ENCODE peak calls at places on chromosome 5, in ten cellular contexts. S, N, F, D, G, A, X, I, E and H are unnamed samples.

GRCh38 chr5:163585206-163585605 is 79.8 kb downstream of the MAT2B start:
- DNase-seq in D (no peak), N (no peak), G (no peak), A (no peak), I (no peak), X (peak), E (no peak), F (no peak), S (no peak), H (no peak)

GRCh38 chr5:158769702-158770101 is 330.0 kb downstream of the EBF1 start:
- DNase-seq in N (no peak), D (no peak), E (no peak), X (peak), S (no peak), A (no peak), F (no peak), G (no peak), I (no peak), H (no peak)

GRCh38 chr5:179209359-179210150 is 135.7 kb downstream of the ADAMTS2 start:
- DNase-seq in A (no peak), X (peak), N (no peak), G (no peak), S (no peak), I (no peak), F (no peak), E (peak), D (no peak), H (no peak)

GRCh38 chr5:159403906-159404641 is 73.8 kb upstream of the IL12B start:
- DNase-seq in S (no peak), G (no peak), X (no peak), E (no peak), F (no peak), N (no peak), I (no peak), D (no peak), A (no peak), H (no peak)

GRCh38 chr5:67014957-67015400 is 181.6 kb downstream of the CD180 start:
- DNase-seq in D (no peak), G (no peak), F (no peak), N (no peak), A (no peak), I (no peak), S (no peak), E (no peak), X (no peak), H (no peak)

GRCh38 chr5:176491056-176491646 is 43.0 kb downstream of the FAF2 start:
- DNase-seq in D (no peak), G (no peak), F (no peak), N (no peak), A (no peak), E (no peak), S (no peak), X (peak), I (no peak), H (no peak)

GRCh38 chr5:32020271-32020670 is 153.8 kb downstream of the GOLPH3 start:
- DNase-seq in E (no peak), F (peak), G (no peak), S (no peak), I (no peak), X (no peak), D (no peak), A (no peak), N (no peak), H (no peak)

GRCh38 chr5:170297589-170298462 is at the start of gene LCP2:
- DNase-seq in E (no peak), G (no peak), X (no peak), I (no peak), S (no peak), A (no peak), D (no peak), N (no peak), F (peak), H (no peak)

GRCh38 chr5:132815454-132815853 is 2.4 kb downstream of the SOWAHA start:
- DNase-seq in G (no peak), N (no peak), F (no peak), X (peak), E (no peak), D (no peak), A (no peak), S (no peak), I (no peak), H (no peak)

GRCh38 chr5:91938441-91938840 is 555.3 kb upstream of the ARRDC3 start:
- DNase-seq in G (no peak), X (peak), I (no peak), N (no peak), F (no peak), A (no peak), E (no peak), D (no peak), S (no peak), H (no peak)

GRCh38 chr5:76954383-76954763 is 1.5 kb downstream of the CRHBP start:
- DNase-seq in E (no peak), G (peak), F (no peak), S (no peak), D (no peak), X (no peak), I (no peak), A (no peak), N (no peak), H (peak)

GRCh38 chr5:177519463-177520235 is 2.9 kb upstream of the DDX41 start:
- DNase-seq in S (no peak), D (no peak), A (no peak), F (no peak), X (no peak), I (no peak), N (no peak), G (no peak), E (peak), H (no peak)

GRCh38 chr5:143143973-143144372 is 259.5 kb downstream of the NR3C1 start:
- DNase-seq in X (peak), F (no peak), A (no peak), N (no peak), I (no peak), E (no peak), D (no peak), G (no peak), S (no peak), H (no peak)

GRCh38 chr5:6551287-6551954 is 81.4 kb downstream of the NSUN2 start:
- DNase-seq in D (no peak), N (no peak), I (no peak), S (no peak), E (peak), G (no peak), X (peak), F (no peak), A (no peak), H (no peak)

GRCh38 chr5:102682102-102682647 is 72.9 kb upstream of the PAM start:
- DNase-seq in F (no peak), N (no peak), A (no peak), I (no peak), D (no peak), X (no peak), E (no peak), S (no peak), G (no peak), H (no peak)

GRCh38 chr5:95281211-95281610 is 3.7 kb downstream of the MCTP1 start:
- DNase-seq in X (peak), I (no peak), G (peak), F (no peak), E (no peak), A (no peak), D (no peak), N (no peak), S (no peak), H (no peak)

GRCh38 chr5:72541501-72542235 is 34.5 kb upstream of the ZNF366 start:
- DNase-seq in S (no peak), F (no peak), E (peak), X (no peak), N (no peak), A (no peak), I (no peak), D (no peak), G (no peak), H (no peak)

GRCh38 chr5:56025303-56025885 is 30.6 kb upstream of the IL6ST start:
- DNase-seq in A (no peak), F (no peak), X (peak), N (no peak), E (no peak), G (no peak), D (no peak), S (no peak), I (no peak), H (no peak)

GRCh38 chr5:74130141-74130897 is 504.3 kb downstream of the ARHGEF28 start:
- DNase-seq in S (no peak), A (no peak), D (no peak), F (no peak), I (no peak), N (peak), E (no peak), G (no peak), X (no peak), H (no peak)

GRCh38 chr5:77881528-77881927 is 105.4 kb upstream of the TBCA start:
- DNase-seq in F (no peak), X (no peak), D (no peak), G (no peak), N (no peak), I (no peak), S (no peak), A (no peak), E (no peak), H (no peak)

GRCh38 chr5:137619191-137619870 is 116.6 kb downstream of the KLHL3 start:
- DNase-seq in F (no peak), I (no peak), S (no peak), X (peak), G (no peak), D (peak), A (no peak), E (peak), N (no peak), H (peak)

GRCh38 chr5:135251099-135251498 is 147.9 kb downstream of the MACROH2A1 start:
- DNase-seq in I (no peak), D (no peak), G (no peak), N (no peak), F (no peak), E (no peak), A (no peak), X (no peak), S (no peak), H (no peak)

GRCh38 chr5:139895647-139896046 is 100.0 kb downstream of the PSD2 start:
- DNase-seq in G (no peak), X (no peak), N (no peak), I (no peak), A (no peak), S (no peak), E (no peak), D (peak), F (no peak), H (no peak)

GRCh38 chr5:89343666-89344065 is 460.7 kb upstream of the MEF2C start:
- DNase-seq in D (no peak), F (peak), I (no peak), E (no peak), N (peak), A (no peak), G (no peak), S (no peak), X (no peak), H (no peak)

GRCh38 chr5:38468202-38468656 is 88.2 kb downstream of the LIFR start:
- DNase-seq in D (peak), X (peak), E (peak), F (no peak), S (no peak), I (no peak), G (no peak), N (no peak), A (no peak), H (no peak)